ENCODE peak calls at places on chromosome 14, in ten cellular contexts. One of them, this sample, is unnamed. For H3K4me1, the result is how much of the 10 kb centered on the place peaks cover.

GRCh38 chr14:45811155-45811554 is 558.2 kb upstream of the MIS18BP1 start:
- DNase-seq in CD8-positive, alpha-beta T cell: no peak
- DNase-seq in aorta: no peak
- DNase-seq in hepatocyte: no peak
- DNase-seq in colonic mucosa: no peak
- DNase-seq in body of pancreas: no peak
- DNase-seq in stomach: no peak
- DNase-seq in uterus: no peak
- DNase-seq in neuronal stem cell: no peak
- DNase-seq in neural progenitor cell: peak
- DNase-seq in this sample: peak

GRCh38 chr14:77646907-77647306 is 30.5 kb upstream of the SPTLC2 start:
- DNase-seq in CD8-positive, alpha-beta T cell: no peak
- DNase-seq in aorta: no peak
- DNase-seq in hepatocyte: no peak
- DNase-seq in colonic mucosa: no peak
- DNase-seq in body of pancreas: no peak
- DNase-seq in stomach: no peak
- DNase-seq in uterus: no peak
- DNase-seq in neuronal stem cell: no peak
- DNase-seq in neural progenitor cell: no peak
- DNase-seq in this sample: no peak

GRCh38 chr14:103391048-103391447 is 5.8 kb downstream of the MARK3 start:
- DNase-seq in CD8-positive, alpha-beta T cell: peak
- DNase-seq in aorta: no peak
- DNase-seq in hepatocyte: peak
- DNase-seq in colonic mucosa: no peak
- DNase-seq in body of pancreas: no peak
- DNase-seq in stomach: no peak
- DNase-seq in uterus: no peak
- DNase-seq in neuronal stem cell: no peak
- DNase-seq in neural progenitor cell: peak
- DNase-seq in this sample: peak

GRCh38 chr14:100747021-100747586 is 20.4 kb downstream of the DLK1 start:
- DNase-seq in CD8-positive, alpha-beta T cell: no peak
- DNase-seq in aorta: peak
- DNase-seq in hepatocyte: peak
- DNase-seq in colonic mucosa: no peak
- DNase-seq in body of pancreas: no peak
- DNase-seq in stomach: no peak
- DNase-seq in uterus: peak
- DNase-seq in neuronal stem cell: no peak
- DNase-seq in neural progenitor cell: no peak
- DNase-seq in this sample: no peak

GRCh38 chr14:104141621-104142091 is 3.3 kb downstream of the KIF26A start:
- DNase-seq in CD8-positive, alpha-beta T cell: no peak
- DNase-seq in aorta: peak
- DNase-seq in hepatocyte: no peak
- DNase-seq in colonic mucosa: no peak
- DNase-seq in body of pancreas: no peak
- DNase-seq in stomach: no peak
- DNase-seq in uterus: no peak
- DNase-seq in neuronal stem cell: no peak
- DNase-seq in neural progenitor cell: no peak
- DNase-seq in this sample: peak

GRCh38 chr14:31842905-31843304 is 234.2 kb upstream of the ARHGAP5 start:
- DNase-seq in CD8-positive, alpha-beta T cell: no peak
- DNase-seq in aorta: no peak
- DNase-seq in hepatocyte: no peak
- DNase-seq in colonic mucosa: no peak
- DNase-seq in body of pancreas: no peak
- DNase-seq in stomach: no peak
- DNase-seq in uterus: no peak
- DNase-seq in neuronal stem cell: no peak
- DNase-seq in neural progenitor cell: no peak
- DNase-seq in this sample: no peak

GRCh38 chr14:36619131-36619530 is 36.7 kb upstream of the NKX2-8 start:
- DNase-seq in CD8-positive, alpha-beta T cell: no peak
- DNase-seq in aorta: no peak
- DNase-seq in hepatocyte: no peak
- DNase-seq in colonic mucosa: no peak
- DNase-seq in body of pancreas: no peak
- DNase-seq in stomach: no peak
- DNase-seq in uterus: no peak
- DNase-seq in neuronal stem cell: no peak
- DNase-seq in neural progenitor cell: no peak
- DNase-seq in this sample: no peak

GRCh38 chr14:104964546-104964945 is 13.6 kb downstream of the AHNAK2 start:
- DNase-seq in CD8-positive, alpha-beta T cell: no peak
- DNase-seq in aorta: no peak
- DNase-seq in hepatocyte: no peak
- DNase-seq in colonic mucosa: no peak
- DNase-seq in body of pancreas: no peak
- DNase-seq in stomach: no peak
- DNase-seq in uterus: no peak
- DNase-seq in neuronal stem cell: no peak
- DNase-seq in neural progenitor cell: no peak
- DNase-seq in this sample: no peak

GRCh38 chr14:104392001-104392395 is 187.6 kb upstream of the C14orf180 start:
- DNase-seq in CD8-positive, alpha-beta T cell: peak
- DNase-seq in aorta: no peak
- DNase-seq in hepatocyte: no peak
- DNase-seq in colonic mucosa: peak
- DNase-seq in body of pancreas: no peak
- DNase-seq in stomach: no peak
- DNase-seq in uterus: no peak
- DNase-seq in neuronal stem cell: no peak
- DNase-seq in neural progenitor cell: no peak
- DNase-seq in this sample: peak

GRCh38 chr14:38073641-38074040 is 134.1 kb upstream of the SSTR1 start:
- DNase-seq in CD8-positive, alpha-beta T cell: no peak
- DNase-seq in aorta: no peak
- DNase-seq in hepatocyte: no peak
- DNase-seq in colonic mucosa: no peak
- DNase-seq in body of pancreas: no peak
- DNase-seq in stomach: no peak
- DNase-seq in uterus: no peak
- DNase-seq in neuronal stem cell: no peak
- DNase-seq in neural progenitor cell: no peak
- DNase-seq in this sample: no peak
- H3K4me1 ChIP-seq in CD8-positive, alpha-beta T cell: half or more
- H3K4me1 ChIP-seq in aorta: under half
- H3K4me1 ChIP-seq in hepatocyte: under half
- H3K4me1 ChIP-seq in colonic mucosa: under half
- H3K4me1 ChIP-seq in body of pancreas: under half
- H3K4me1 ChIP-seq in stomach: under half
- H3K4me1 ChIP-seq in uterus: under half
- H3K4me1 ChIP-seq in neuronal stem cell: under half
- H3K4me1 ChIP-seq in neural progenitor cell: under half
- H3K4me1 ChIP-seq in this sample: under half

DNA sequence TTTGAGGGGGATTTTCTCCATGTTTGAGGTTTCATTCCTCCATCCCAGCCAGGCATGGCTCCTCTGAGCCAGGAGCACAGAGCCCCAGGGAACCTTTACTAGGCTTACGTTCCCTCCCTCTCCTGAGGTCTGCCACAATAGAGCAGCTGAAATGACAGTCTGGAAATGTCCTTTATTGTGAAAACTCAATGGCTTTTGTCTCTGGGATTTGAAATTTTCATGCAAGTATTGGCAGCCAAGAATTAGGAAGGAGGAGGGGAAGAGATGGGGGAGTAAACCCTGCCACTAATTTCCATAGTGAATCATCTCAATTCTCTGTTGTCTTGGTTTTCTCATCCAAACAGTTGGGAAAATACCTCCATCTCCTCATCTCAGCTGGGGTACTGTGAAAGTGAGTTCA is 2.6 kb upstream of the PLEKHG3 start:
- DNase-seq in CD8-positive, alpha-beta T cell: no peak
- DNase-seq in aorta: no peak
- DNase-seq in hepatocyte: peak
- DNase-seq in colonic mucosa: no peak
- DNase-seq in body of pancreas: no peak
- DNase-seq in stomach: no peak
- DNase-seq in uterus: no peak
- DNase-seq in neuronal stem cell: no peak
- DNase-seq in neural progenitor cell: peak
- DNase-seq in this sample: no peak
- H3K4me1 ChIP-seq in CD8-positive, alpha-beta T cell: under half
- H3K4me1 ChIP-seq in aorta: under half
- H3K4me1 ChIP-seq in hepatocyte: under half
- H3K4me1 ChIP-seq in colonic mucosa: under half
- H3K4me1 ChIP-seq in body of pancreas: under half
- H3K4me1 ChIP-seq in stomach: half or more
- H3K4me1 ChIP-seq in uterus: under half
- H3K4me1 ChIP-seq in neuronal stem cell: under half
- H3K4me1 ChIP-seq in neural progenitor cell: half or more
- H3K4me1 ChIP-seq in this sample: under half

GRCh38 chr14:91128699-91129098 is 14.8 kb downstream of the DGLUCY start:
- DNase-seq in CD8-positive, alpha-beta T cell: no peak
- DNase-seq in aorta: no peak
- DNase-seq in hepatocyte: no peak
- DNase-seq in colonic mucosa: no peak
- DNase-seq in body of pancreas: no peak
- DNase-seq in stomach: no peak
- DNase-seq in uterus: no peak
- DNase-seq in neuronal stem cell: no peak
- DNase-seq in neural progenitor cell: no peak
- DNase-seq in this sample: no peak
- H3K4me1 ChIP-seq in CD8-positive, alpha-beta T cell: under half
- H3K4me1 ChIP-seq in aorta: under half
- H3K4me1 ChIP-seq in hepatocyte: under half
- H3K4me1 ChIP-seq in colonic mucosa: under half
- H3K4me1 ChIP-seq in body of pancreas: under half
- H3K4me1 ChIP-seq in stomach: under half
- H3K4me1 ChIP-seq in uterus: under half
- H3K4me1 ChIP-seq in neuronal stem cell: under half
- H3K4me1 ChIP-seq in neural progenitor cell: under half
- H3K4me1 ChIP-seq in this sample: under half

DNA sequence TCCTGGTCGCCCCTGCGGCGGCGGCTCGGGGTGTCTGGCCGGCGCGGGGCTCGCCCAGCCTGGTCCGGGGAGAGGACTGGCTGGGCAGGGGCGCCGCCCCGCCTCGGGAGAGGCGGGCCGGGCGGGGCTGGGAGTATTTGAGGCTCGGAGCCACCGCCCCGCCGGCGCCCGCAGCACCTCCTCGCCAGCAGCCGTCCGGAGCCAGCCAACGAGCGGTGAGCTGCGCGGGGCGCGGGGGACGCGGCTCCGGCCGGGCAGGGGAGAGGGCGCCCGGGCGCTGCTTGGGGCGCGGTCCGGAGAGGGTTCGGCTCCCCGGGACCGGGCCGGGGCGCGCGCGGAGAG is at the start of gene LGALS3:
- DNase-seq in CD8-positive, alpha-beta T cell: peak
- DNase-seq in aorta: peak
- DNase-seq in hepatocyte: peak
- DNase-seq in colonic mucosa: peak
- DNase-seq in body of pancreas: peak
- DNase-seq in stomach: peak
- DNase-seq in uterus: peak
- DNase-seq in neuronal stem cell: peak
- DNase-seq in neural progenitor cell: peak
- DNase-seq in this sample: no peak
- H3K4me1 ChIP-seq in CD8-positive, alpha-beta T cell: under half
- H3K4me1 ChIP-seq in aorta: under half
- H3K4me1 ChIP-seq in hepatocyte: under half
- H3K4me1 ChIP-seq in colonic mucosa: under half
- H3K4me1 ChIP-seq in body of pancreas: under half
- H3K4me1 ChIP-seq in stomach: half or more
- H3K4me1 ChIP-seq in uterus: under half
- H3K4me1 ChIP-seq in neuronal stem cell: under half
- H3K4me1 ChIP-seq in neural progenitor cell: under half
- H3K4me1 ChIP-seq in this sample: under half

GRCh38 chr14:98182385-98183055 is 1089.5 kb downstream of the BCL11B start:
- DNase-seq in CD8-positive, alpha-beta T cell: no peak
- DNase-seq in aorta: no peak
- DNase-seq in hepatocyte: peak
- DNase-seq in colonic mucosa: no peak
- DNase-seq in body of pancreas: no peak
- DNase-seq in stomach: no peak
- DNase-seq in uterus: no peak
- DNase-seq in neuronal stem cell: no peak
- DNase-seq in neural progenitor cell: no peak
- DNase-seq in this sample: no peak

GRCh38 chr14:98185036-98185435 is 1087.0 kb downstream of the BCL11B start:
- DNase-seq in CD8-positive, alpha-beta T cell: no peak
- DNase-seq in aorta: no peak
- DNase-seq in hepatocyte: no peak
- DNase-seq in colonic mucosa: no peak
- DNase-seq in body of pancreas: no peak
- DNase-seq in stomach: no peak
- DNase-seq in uterus: no peak
- DNase-seq in neuronal stem cell: no peak
- DNase-seq in neural progenitor cell: no peak
- DNase-seq in this sample: no peak

GRCh38 chr14:98181768-98182167 is 1090.2 kb downstream of the BCL11B start:
- DNase-seq in CD8-positive, alpha-beta T cell: no peak
- DNase-seq in aorta: no peak
- DNase-seq in hepatocyte: no peak
- DNase-seq in colonic mucosa: no peak
- DNase-seq in body of pancreas: no peak
- DNase-seq in stomach: no peak
- DNase-seq in uterus: no peak
- DNase-seq in neuronal stem cell: no peak
- DNase-seq in neural progenitor cell: no peak
- DNase-seq in this sample: no peak

GRCh38 chr14:98184467-98184866 is 1087.5 kb downstream of the BCL11B start:
- DNase-seq in CD8-positive, alpha-beta T cell: no peak
- DNase-seq in aorta: no peak
- DNase-seq in hepatocyte: no peak
- DNase-seq in colonic mucosa: no peak
- DNase-seq in body of pancreas: no peak
- DNase-seq in stomach: no peak
- DNase-seq in uterus: no peak
- DNase-seq in neuronal stem cell: no peak
- DNase-seq in neural progenitor cell: no peak
- DNase-seq in this sample: no peak

DNA sequence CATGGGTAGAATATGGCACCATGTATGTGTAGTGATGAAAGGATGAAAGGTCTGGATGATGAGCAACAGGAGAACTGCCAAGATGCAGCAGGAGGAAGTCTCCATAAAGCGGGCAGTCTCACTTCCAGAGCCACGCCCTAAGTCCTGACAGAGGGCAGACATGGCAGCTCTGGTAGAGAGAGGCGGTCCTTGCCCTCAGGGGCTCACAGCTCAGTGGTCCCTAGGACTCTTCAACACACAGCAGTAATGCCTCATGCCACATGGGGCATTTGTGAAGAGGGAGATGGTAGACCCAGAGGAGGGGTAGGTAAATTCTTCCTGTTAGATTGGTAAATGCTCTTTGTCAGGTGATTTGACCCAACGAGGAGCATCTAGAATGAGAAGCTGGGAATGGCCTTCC is 1088.4 kb downstream of the BCL11B start:
- DNase-seq in CD8-positive, alpha-beta T cell: no peak
- DNase-seq in aorta: no peak
- DNase-seq in hepatocyte: no peak
- DNase-seq in colonic mucosa: no peak
- DNase-seq in body of pancreas: no peak
- DNase-seq in stomach: no peak
- DNase-seq in uterus: no peak
- DNase-seq in neuronal stem cell: no peak
- DNase-seq in neural progenitor cell: no peak
- DNase-seq in this sample: no peak
- H3K4me1 ChIP-seq in CD8-positive, alpha-beta T cell: half or more
- H3K4me1 ChIP-seq in aorta: under half
- H3K4me1 ChIP-seq in hepatocyte: under half
- H3K4me1 ChIP-seq in colonic mucosa: under half
- H3K4me1 ChIP-seq in body of pancreas: under half
- H3K4me1 ChIP-seq in stomach: under half
- H3K4me1 ChIP-seq in uterus: under half
- H3K4me1 ChIP-seq in neuronal stem cell: under half
- H3K4me1 ChIP-seq in neural progenitor cell: under half
- H3K4me1 ChIP-seq in this sample: under half

This sample was measured in SJCRH30.